ENCODE peak calls at places on chromosomes 2 and 18, in seven cellular contexts. One of them, this sample, is unnamed.

GRCh38 chr18:24427484-24427883 is 1.0 kb downstream of the IMPACT start:
- DNase-seq in H9: no peak
- DNase-seq in mammary epithelial cell: peak; percentile 12
- DNase-seq in tibial nerve: no peak
- DNase-seq in foreskin keratinocyte: no peak
- DNase-seq in IMR-90: peak; percentile 19
- DNase-seq in CD4-positive, CD25-positive, alpha-beta regulatory T cell: no peak
- DNase-seq in this sample: no peak

GRCh38 chr2:43136862-43137261 is 89.5 kb downstream of the ZFP36L2 start:
- DNase-seq in tibial nerve: no peak
- DNase-seq in H9: no peak
- DNase-seq in IMR-90: no peak
- DNase-seq in foreskin keratinocyte: no peak
- DNase-seq in mammary epithelial cell: no peak
- DNase-seq in CD4-positive, CD25-positive, alpha-beta regulatory T cell: peak; percentile 89
- DNase-seq in this sample: no peak

GRCh38 chr2:201008000-201008829 is 44.8 kb upstream of the ORC2 start:
- DNase-seq in CD4-positive, CD25-positive, alpha-beta regulatory T cell: no peak
- DNase-seq in tibial nerve: no peak
- DNase-seq in mammary epithelial cell: no peak
- DNase-seq in H9: no peak
- DNase-seq in foreskin keratinocyte: no peak
- DNase-seq in IMR-90: no peak
- DNase-seq in this sample: no peak

GRCh38 chr2:120769076-120769786 is 33.6 kb downstream of the GLI2 start:
- DNase-seq in IMR-90: no peak
- DNase-seq in mammary epithelial cell: no peak
- DNase-seq in foreskin keratinocyte: no peak
- DNase-seq in H9: no peak
- DNase-seq in tibial nerve: no peak
- DNase-seq in CD4-positive, CD25-positive, alpha-beta regulatory T cell: no peak
- DNase-seq in this sample: no peak

GRCh38 chr2:179129574-179130238 is 79.8 kb upstream of the CCDC141 start:
- DNase-seq in foreskin keratinocyte: no peak
- DNase-seq in H9: no peak
- DNase-seq in IMR-90: peak; percentile 10
- DNase-seq in tibial nerve: no peak
- DNase-seq in mammary epithelial cell: no peak
- DNase-seq in CD4-positive, CD25-positive, alpha-beta regulatory T cell: peak; percentile 40
- DNase-seq in this sample: peak; percentile 12

GRCh38 chr2:186570587-186570986 is 19.3 kb upstream of the ITGAV start:
- DNase-seq in CD4-positive, CD25-positive, alpha-beta regulatory T cell: no peak
- DNase-seq in mammary epithelial cell: peak; percentile 90
- DNase-seq in H9: no peak
- DNase-seq in IMR-90: peak; percentile 60
- DNase-seq in tibial nerve: no peak
- DNase-seq in foreskin keratinocyte: no peak
- DNase-seq in this sample: no peak

GRCh38 chr2:14420851-14421250 is 211.7 kb upstream of the LRATD1 start:
- DNase-seq in H9: no peak
- DNase-seq in tibial nerve: no peak
- DNase-seq in IMR-90: peak; percentile 45
- DNase-seq in mammary epithelial cell: peak; percentile 64
- DNase-seq in foreskin keratinocyte: no peak
- DNase-seq in CD4-positive, CD25-positive, alpha-beta regulatory T cell: no peak
- DNase-seq in this sample: no peak

GRCh38 chr2:216716109-216716508 is 20.8 kb upstream of the IGFBP5 start:
- DNase-seq in tibial nerve: no peak
- DNase-seq in foreskin keratinocyte: no peak
- DNase-seq in IMR-90: no peak
- DNase-seq in mammary epithelial cell: no peak
- DNase-seq in CD4-positive, CD25-positive, alpha-beta regulatory T cell: no peak
- DNase-seq in H9: no peak
- DNase-seq in this sample: no peak

GRCh38 chr2:235690809-235691450 is 197.1 kb downstream of the AGAP1 start:
- DNase-seq in IMR-90: no peak
- DNase-seq in H9: no peak
- DNase-seq in foreskin keratinocyte: no peak
- DNase-seq in mammary epithelial cell: no peak
- DNase-seq in tibial nerve: no peak
- DNase-seq in CD4-positive, CD25-positive, alpha-beta regulatory T cell: no peak
- DNase-seq in this sample: no peak

GRCh38 chr2:238462782-238463396 is 36.2 kb downstream of the ASB1 start:
- DNase-seq in H9: no peak
- DNase-seq in mammary epithelial cell: peak; percentile 61
- DNase-seq in IMR-90: peak; percentile 58
- DNase-seq in tibial nerve: no peak
- DNase-seq in CD4-positive, CD25-positive, alpha-beta regulatory T cell: peak; percentile 67
- DNase-seq in foreskin keratinocyte: peak; percentile 19
- DNase-seq in this sample: no peak

GRCh38 chr18:55384551-55385275 is 203.3 kb downstream of the TCF4 start:
- DNase-seq in H9: peak; percentile 54
- DNase-seq in tibial nerve: no peak
- DNase-seq in CD4-positive, CD25-positive, alpha-beta regulatory T cell: no peak
- DNase-seq in mammary epithelial cell: peak; percentile 32
- DNase-seq in foreskin keratinocyte: peak; percentile 2
- DNase-seq in IMR-90: peak; percentile 48
- DNase-seq in this sample: no peak

GRCh38 chr18:35917043-35917442 is 55.4 kb upstream of the RMP24 start:
- DNase-seq in IMR-90: no peak
- DNase-seq in mammary epithelial cell: peak; percentile 12
- DNase-seq in CD4-positive, CD25-positive, alpha-beta regulatory T cell: no peak
- DNase-seq in tibial nerve: no peak
- DNase-seq in foreskin keratinocyte: no peak
- DNase-seq in H9: no peak
- DNase-seq in this sample: no peak

GRCh38 chr2:237691200-237691907 is 64.0 kb downstream of the LRRFIP1 start:
- DNase-seq in mammary epithelial cell: no peak
- DNase-seq in foreskin keratinocyte: no peak
- DNase-seq in CD4-positive, CD25-positive, alpha-beta regulatory T cell: no peak
- DNase-seq in H9: peak; percentile 51
- DNase-seq in tibial nerve: peak; percentile 95
- DNase-seq in IMR-90: no peak
- DNase-seq in this sample: no peak

GRCh38 chr2:179096090-179096489 is 46.2 kb upstream of the CCDC141 start:
- DNase-seq in mammary epithelial cell: peak; percentile 30
- DNase-seq in foreskin keratinocyte: no peak
- DNase-seq in CD4-positive, CD25-positive, alpha-beta regulatory T cell: peak; percentile 50
- DNase-seq in H9: no peak
- DNase-seq in tibial nerve: no peak
- DNase-seq in IMR-90: no peak
- DNase-seq in this sample: no peak

GRCh38 chr2:196314780-196315179 is 143.4 kb upstream of the STK17B start:
- DNase-seq in mammary epithelial cell: no peak
- DNase-seq in IMR-90: no peak
- DNase-seq in H9: no peak
- DNase-seq in CD4-positive, CD25-positive, alpha-beta regulatory T cell: no peak
- DNase-seq in foreskin keratinocyte: no peak
- DNase-seq in tibial nerve: no peak
- DNase-seq in this sample: peak; percentile 82

GRCh38 chr2:196112408-196113039 is 43.9 kb upstream of the DNAH7 start:
- DNase-seq in IMR-90: peak; percentile 81
- DNase-seq in mammary epithelial cell: peak; percentile 55
- DNase-seq in CD4-positive, CD25-positive, alpha-beta regulatory T cell: no peak
- DNase-seq in H9: no peak
- DNase-seq in tibial nerve: no peak
- DNase-seq in foreskin keratinocyte: peak; percentile 75
- DNase-seq in this sample: no peak

GRCh38 chr2:242075683-242076082 is 206.2 kb downstream of the RTP5 start:
- DNase-seq in mammary epithelial cell: no peak
- DNase-seq in IMR-90: no peak
- DNase-seq in CD4-positive, CD25-positive, alpha-beta regulatory T cell: no peak
- DNase-seq in foreskin keratinocyte: no peak
- DNase-seq in H9: no peak
- DNase-seq in tibial nerve: no peak
- DNase-seq in this sample: no peak

GRCh38 chr2:74497777-74498499 is 1.5 kb downstream of the LBX2 start:
- DNase-seq in IMR-90: no peak
- DNase-seq in CD4-positive, CD25-positive, alpha-beta regulatory T cell: peak; percentile 22
- DNase-seq in tibial nerve: no peak
- DNase-seq in mammary epithelial cell: no peak
- DNase-seq in foreskin keratinocyte: no peak
- DNase-seq in H9: peak; percentile 66
- DNase-seq in this sample: no peak

GRCh38 chr2:133346654-133347053 is 221.6 kb downstream of the NCKAP5 start:
- DNase-seq in mammary epithelial cell: peak; percentile 90
- DNase-seq in tibial nerve: no peak
- DNase-seq in H9: no peak
- DNase-seq in CD4-positive, CD25-positive, alpha-beta regulatory T cell: no peak
- DNase-seq in IMR-90: peak; percentile 93
- DNase-seq in foreskin keratinocyte: peak; percentile 85
- DNase-seq in this sample: no peak

GRCh38 chr2:17030070-17030469 is 364.4 kb upstream of the CYRIA start:
- DNase-seq in mammary epithelial cell: no peak
- DNase-seq in CD4-positive, CD25-positive, alpha-beta regulatory T cell: no peak
- DNase-seq in tibial nerve: no peak
- DNase-seq in H9: no peak
- DNase-seq in foreskin keratinocyte: no peak
- DNase-seq in IMR-90: no peak
- DNase-seq in this sample: no peak

GRCh38 chr2:50529600-50530218 is 502.2 kb downstream of the NRXN1 start:
- DNase-seq in foreskin keratinocyte: no peak
- DNase-seq in CD4-positive, CD25-positive, alpha-beta regulatory T cell: peak; percentile 2
- DNase-seq in tibial nerve: no peak
- DNase-seq in H9: no peak
- DNase-seq in mammary epithelial cell: peak; percentile 39
- DNase-seq in IMR-90: peak; percentile 71
- DNase-seq in this sample: peak; percentile 35

GRCh38 chr18:60452424-60452823 is 79.8 kb upstream of the MC4R start:
- DNase-seq in IMR-90: peak; percentile 3
- DNase-seq in tibial nerve: no peak
- DNase-seq in H9: no peak
- DNase-seq in mammary epithelial cell: peak; percentile 1
- DNase-seq in foreskin keratinocyte: peak; percentile 11
- DNase-seq in CD4-positive, CD25-positive, alpha-beta regulatory T cell: no peak
- DNase-seq in this sample: no peak

GRCh38 chr2:127039387-127040031 is 67.4 kb downstream of the BIN1 start:
- DNase-seq in foreskin keratinocyte: no peak
- DNase-seq in IMR-90: no peak
- DNase-seq in H9: no peak
- DNase-seq in tibial nerve: no peak
- DNase-seq in mammary epithelial cell: no peak
- DNase-seq in CD4-positive, CD25-positive, alpha-beta regulatory T cell: no peak
- DNase-seq in this sample: no peak

GRCh38 chr2:105487142-105488069 is 88.6 kb upstream of the FHL2 start:
- DNase-seq in H9: no peak
- DNase-seq in mammary epithelial cell: no peak
- DNase-seq in tibial nerve: peak; percentile 50
- DNase-seq in foreskin keratinocyte: no peak
- DNase-seq in CD4-positive, CD25-positive, alpha-beta regulatory T cell: no peak
- DNase-seq in IMR-90: peak; percentile 92
- DNase-seq in this sample: no peak

GRCh38 chr2:7281348-7281747 is 364.1 kb downstream of the RNF144A start:
- DNase-seq in foreskin keratinocyte: no peak
- DNase-seq in IMR-90: no peak
- DNase-seq in H9: no peak
- DNase-seq in mammary epithelial cell: no peak
- DNase-seq in tibial nerve: no peak
- DNase-seq in CD4-positive, CD25-positive, alpha-beta regulatory T cell: no peak
- DNase-seq in this sample: no peak
- H3K4me1 ChIP-seq in foreskin keratinocyte: no peaks in the 10 kb centered on the region
- H3K4me1 ChIP-seq in IMR-90: no peaks in the 10 kb centered on the region
- H3K4me1 ChIP-seq in H9: peaks cover 3% of the 10 kb centered on the region
- H3K4me1 ChIP-seq in mammary epithelial cell: no peaks in the 10 kb centered on the region
- H3K4me1 ChIP-seq in tibial nerve: no peaks in the 10 kb centered on the region
- H3K4me1 ChIP-seq in CD4-positive, CD25-positive, alpha-beta regulatory T cell: no peaks in the 10 kb centered on the region
- H3K4me1 ChIP-seq in this sample: no peaks in the 10 kb centered on the region

DNA sequence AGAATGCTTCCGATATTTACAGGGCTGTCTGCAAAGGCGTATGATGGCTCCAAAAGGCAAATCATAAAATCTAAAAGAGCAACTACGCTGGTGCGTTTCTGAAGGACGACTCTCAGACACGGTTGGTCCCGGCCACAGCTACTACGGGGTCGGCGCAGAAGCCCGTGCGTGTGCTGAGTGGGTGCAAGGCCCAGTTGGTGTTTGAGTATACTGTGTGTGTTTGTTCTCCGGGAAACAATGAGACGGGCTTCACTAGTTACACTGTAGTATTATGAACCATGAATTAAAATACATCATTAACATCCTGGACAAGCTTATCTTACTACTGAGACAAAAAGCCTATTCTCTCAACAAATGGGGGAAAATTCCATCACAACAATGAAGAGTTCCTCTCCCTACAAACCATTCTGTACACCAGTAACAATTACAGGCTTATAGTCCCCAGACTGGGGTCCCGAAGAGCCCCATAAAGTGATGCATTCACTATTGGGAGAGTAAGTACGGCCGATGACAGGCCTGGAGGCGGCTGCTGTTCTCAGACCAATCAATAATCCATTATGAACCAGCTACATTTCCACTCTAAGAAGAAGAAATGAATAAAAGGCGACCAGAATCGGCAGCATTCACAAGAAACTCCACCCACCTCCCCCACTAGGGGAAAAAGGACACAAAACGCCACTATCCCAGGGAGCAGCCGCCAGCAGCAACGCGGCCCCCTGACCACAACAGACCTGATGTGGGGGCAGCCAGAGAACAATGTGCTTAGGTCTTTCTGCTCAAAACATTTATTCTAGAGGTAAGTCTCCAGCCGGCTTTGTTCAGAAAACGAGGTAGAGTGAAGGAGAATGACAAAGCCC is 43.3 kb downstream of the ZNF516 start:
- DNase-seq in IMR-90: no peak
- DNase-seq in CD4-positive, CD25-positive, alpha-beta regulatory T cell: no peak
- DNase-seq in mammary epithelial cell: no peak
- DNase-seq in tibial nerve: no peak
- DNase-seq in foreskin keratinocyte: no peak
- DNase-seq in H9: peak; percentile 27
- DNase-seq in this sample: no peak
- H3K4me1 ChIP-seq in IMR-90: peaks cover 38% of the 10 kb centered on the region
- H3K4me1 ChIP-seq in CD4-positive, CD25-positive, alpha-beta regulatory T cell: peaks cover 6% of the 10 kb centered on the region
- H3K4me1 ChIP-seq in mammary epithelial cell: peaks cover 24% of the 10 kb centered on the region
- H3K4me1 ChIP-seq in tibial nerve: peaks cover 71% of the 10 kb centered on the region
- H3K4me1 ChIP-seq in foreskin keratinocyte: no peaks in the 10 kb centered on the region
- H3K4me1 ChIP-seq in H9: peaks cover 2% of the 10 kb centered on the region
- H3K4me1 ChIP-seq in this sample: peaks cover 19% of the 10 kb centered on the region

GRCh38 chr18:54329787-54330186 is 27.9 kb downstream of the STARD6 start:
- DNase-seq in tibial nerve: no peak
- DNase-seq in H9: no peak
- DNase-seq in mammary epithelial cell: no peak
- DNase-seq in foreskin keratinocyte: no peak
- DNase-seq in IMR-90: no peak
- DNase-seq in CD4-positive, CD25-positive, alpha-beta regulatory T cell: no peak
- DNase-seq in this sample: no peak
- H3K4me1 ChIP-seq in tibial nerve: no peaks in the 10 kb centered on the region
- H3K4me1 ChIP-seq in H9: no peaks in the 10 kb centered on the region
- H3K4me1 ChIP-seq in mammary epithelial cell: no peaks in the 10 kb centered on the region
- H3K4me1 ChIP-seq in foreskin keratinocyte: no peaks in the 10 kb centered on the region
- H3K4me1 ChIP-seq in IMR-90: no peaks in the 10 kb centered on the region
- H3K4me1 ChIP-seq in CD4-positive, CD25-positive, alpha-beta regulatory T cell: no peaks in the 10 kb centered on the region
- H3K4me1 ChIP-seq in this sample: no peaks in the 10 kb centered on the region

DNA sequence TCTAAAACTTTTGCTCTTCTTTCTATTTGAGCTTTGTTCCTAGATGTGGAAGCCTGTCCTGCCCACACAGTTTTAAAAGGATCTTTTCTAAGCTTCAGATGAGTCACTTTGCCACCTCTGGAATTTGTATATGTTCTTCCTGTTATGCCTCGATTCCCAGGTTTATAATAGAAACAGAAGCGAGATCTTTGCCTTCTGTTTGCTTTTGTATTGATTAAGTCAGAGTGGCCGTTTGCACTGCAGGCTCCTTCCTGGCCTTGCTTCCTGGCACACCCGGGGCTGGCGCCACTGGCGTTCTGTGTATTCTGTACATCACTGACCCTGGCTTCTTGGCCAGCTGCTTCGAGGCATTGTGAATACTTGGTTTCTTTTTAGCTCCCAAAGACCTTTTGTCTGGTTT is 91.8 kb downstream of the MTCL1 start:
- DNase-seq in H9: no peak
- DNase-seq in foreskin keratinocyte: no peak
- DNase-seq in CD4-positive, CD25-positive, alpha-beta regulatory T cell: no peak
- DNase-seq in tibial nerve: no peak
- DNase-seq in mammary epithelial cell: no peak
- DNase-seq in IMR-90: peak; percentile 70
- DNase-seq in this sample: no peak
- H3K4me1 ChIP-seq in H9: peaks cover 22% of the 10 kb centered on the region
- H3K4me1 ChIP-seq in foreskin keratinocyte: peaks cover 49% of the 10 kb centered on the region
- H3K4me1 ChIP-seq in CD4-positive, CD25-positive, alpha-beta regulatory T cell: no peaks in the 10 kb centered on the region
- H3K4me1 ChIP-seq in tibial nerve: no peaks in the 10 kb centered on the region
- H3K4me1 ChIP-seq in mammary epithelial cell: peaks cover 53% of the 10 kb centered on the region
- H3K4me1 ChIP-seq in IMR-90: peaks cover 53% of the 10 kb centered on the region
- H3K4me1 ChIP-seq in this sample: peaks cover 56% of the 10 kb centered on the region